ENCODE peak calls at places on chromosomes 12 and 14, in nine cellular contexts. I, W, G, S, H, T, K, A and B are unnamed samples.
A peak's percentile ranks its signal among the peaks of the same experiment; 100 is the strongest.

GRCh38 chr14:23568600-23569310 is 1.2 kb upstream of the AP1G2 start:
- DNase-seq in H (no peak), I (no peak), K (peak; percentile 79), T (no peak), A (no peak), S (no peak), G (no peak), W (no peak), B (no peak)

GRCh38 chr14:23704890-23705289 is 68.7 kb downstream of the DHRS2 start:
- DNase-seq in T (peak; percentile 16), S (no peak), I (no peak), G (no peak), K (peak; percentile 57), A (no peak), H (no peak), W (no peak), B (no peak)

GRCh38 chr14:58787601-58788000 is 149.8 kb downstream of the DACT1 start:
- DNase-seq in H (no peak), T (no peak), A (no peak), G (no peak), I (no peak), W (no peak), K (no peak), S (no peak), B (no peak)

GRCh38 chr12:46266382-46266791 is 2.5 kb downstream of the SLC38A1 start:
- DNase-seq in H (no peak), W (no peak), T (no peak), K (peak; percentile 58), A (peak; percentile 37), S (no peak), I (peak; percentile 58), G (peak; percentile 63), B (no peak)

GRCh38 chr12:78562358-78563205 is 302.0 kb upstream of the SYT1 start:
- DNase-seq in K (peak; percentile 61), W (no peak), I (no peak), G (no peak), T (peak; percentile 37), S (no peak), H (no peak), A (peak; percentile 46), B (peak; percentile 8)

GRCh38 chr12:5031958-5032357 is 11.7 kb upstream of the KCNA5 start:
- DNase-seq in I (no peak), H (no peak), S (no peak), G (no peak), K (no peak), T (no peak), W (no peak), A (no peak), B (no peak)

GRCh38 chr14:95784137-95784536 is 70.2 kb upstream of the TCL1A start:
- DNase-seq in H (no peak), K (peak; percentile 76), S (no peak), G (no peak), I (peak; percentile 11), W (no peak), T (no peak), A (peak; percentile 15), B (peak; percentile 8)

GRCh38 chr14:32998433-32998832 is 59.8 kb downstream of the NPAS3 start:
- DNase-seq in T (no peak), A (peak; percentile 21), H (no peak), G (no peak), I (no peak), K (peak; percentile 69), S (no peak), W (no peak), B (no peak)

GRCh38 chr12:131159660-131160059 is 206.0 kb downstream of the ADGRD1 start:
- DNase-seq in G (no peak), K (peak; percentile 73), I (no peak), T (peak; percentile 18), S (no peak), H (no peak), A (no peak), W (no peak), B (no peak)

GRCh38 chr14:102525213-102526143 is 15.9 kb upstream of the ANKRD9 start:
- DNase-seq in T (peak; percentile 39), K (no peak), S (no peak), I (no peak), A (no peak), G (peak; percentile 63), W (no peak), H (no peak), B (peak; percentile 91)

GRCh38 chr12:26150737-26151450 is 26.1 kb upstream of the BHLHE41 start:
- DNase-seq in K (no peak), G (no peak), H (no peak), A (no peak), T (no peak), W (peak; percentile 35), I (no peak), S (no peak), B (no peak)

GRCh38 chr12:125533434-125534029 is 468.3 kb downstream of the AACS start:
- DNase-seq in A (no peak), I (peak; percentile 70), H (no peak), S (peak; percentile 46), G (peak; percentile 25), T (no peak), K (peak; percentile 90), W (no peak), B (no peak)

GRCh38 chr12:50901685-50902113 is 50.6 kb upstream of the HIGD1C start:
- DNase-seq in S (no peak), G (no peak), K (no peak), W (no peak), I (peak; percentile 77), T (no peak), A (no peak), H (no peak), B (no peak)

GRCh38 chr12:58860788-58861240 is 59.5 kb downstream of the LRIG3 start:
- DNase-seq in W (no peak), I (no peak), T (no peak), K (peak; percentile 75), G (no peak), A (no peak), H (no peak), S (no peak), B (no peak)

GRCh38 chr12:96907681-96908163 is 665 bp downstream of the NEDD1 start:
- DNase-seq in K (peak; percentile 56), G (peak; percentile 14), A (peak; percentile 59), W (no peak), H (peak; percentile 15), T (no peak), S (no peak), I (peak; percentile 30), B (no peak)

GRCh38 chr14:62209287-62209899 is 447.2 kb downstream of the SNAPC1 start:
- DNase-seq in H (no peak), K (no peak), S (no peak), A (peak; percentile 92), T (no peak), W (no peak), G (no peak), I (no peak), B (peak; percentile 14)

GRCh38 chr14:66240112-66240511 is 246.1 kb upstream of the CCDC196 start:
- DNase-seq in S (no peak), G (no peak), K (no peak), I (no peak), A (no peak), T (no peak), W (no peak), H (no peak), B (no peak)

GRCh38 chr12:106179086-106179485 is 40.3 kb upstream of the NUAK1 start:
- DNase-seq in G (no peak), W (no peak), S (no peak), T (no peak), I (no peak), K (no peak), A (no peak), H (no peak), B (no peak)

GRCh38 chr12:25883026-25883928 is 75.2 kb upstream of the RASSF8 start:
- DNase-seq in H (no peak), A (no peak), G (no peak), T (no peak), K (no peak), S (no peak), W (no peak), I (no peak), B (no peak)

DNA sequence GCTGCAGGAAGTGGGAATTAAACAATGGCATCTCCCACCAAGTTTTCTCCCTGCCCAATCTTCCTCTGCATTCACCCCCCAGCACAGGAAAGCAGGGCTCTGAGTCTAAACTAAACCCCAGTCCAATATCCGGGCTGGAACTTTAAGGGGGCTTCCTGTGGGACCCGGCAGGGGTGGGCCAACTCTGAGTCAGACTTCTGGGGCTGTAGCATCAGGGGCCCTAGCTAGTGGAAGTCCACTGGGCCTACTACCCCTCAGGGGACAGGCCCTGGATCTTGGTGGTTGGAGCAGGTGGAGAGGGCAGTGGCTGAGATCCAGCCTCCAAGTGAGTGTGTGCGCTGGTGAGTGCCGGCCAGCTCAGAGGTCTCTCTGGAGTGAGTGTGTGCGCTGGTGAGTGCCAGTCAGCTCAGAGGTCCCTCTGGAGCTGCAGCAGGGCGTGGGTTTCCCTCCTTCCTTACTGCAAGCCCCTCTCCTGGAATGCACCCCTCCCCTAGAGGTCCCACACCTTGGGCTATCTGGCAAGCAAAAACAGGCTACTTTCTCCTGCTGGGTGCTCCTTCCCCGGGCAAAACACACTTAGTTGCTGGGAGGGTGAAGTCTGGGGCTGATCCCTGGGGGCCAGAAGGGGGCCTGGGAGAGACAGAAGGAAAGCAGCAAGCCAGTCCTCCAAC is 5.6 kb upstream of the LHX5 start:
- DNase-seq in W (no peak), T (no peak), I (no peak), H (no peak), K (peak; percentile 76), G (no peak), A (no peak), S (no peak), B (no peak)
- H3K4me3 ChIP-seq in W (no peak overlapping the region), T (no peak overlapping the region), I (no peak overlapping the region), H (no peak overlapping the region), K (peak overlapping the region; percentile 58), G (no peak overlapping the region), A (no peak overlapping the region), S (no peak overlapping the region), B (no peak overlapping the region)

DNA sequence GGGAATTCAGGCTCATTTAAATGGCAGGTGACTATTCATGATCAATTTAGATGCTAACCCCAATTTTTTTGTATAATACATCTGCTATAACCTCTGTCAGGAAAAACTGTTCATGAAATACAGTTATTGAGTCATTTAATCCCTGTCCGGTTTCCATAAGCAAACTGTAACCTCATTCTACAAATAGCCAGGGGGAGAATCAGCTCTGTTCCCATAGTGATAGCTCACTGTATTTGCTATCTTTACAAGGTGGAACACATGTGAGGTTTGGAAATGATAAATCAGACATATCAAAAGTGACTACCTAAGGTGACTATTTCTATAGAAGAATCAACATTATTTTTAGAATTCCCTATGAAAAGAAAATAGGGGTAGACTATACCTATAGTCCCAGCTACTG is 38.6 kb upstream of the VPS33A start:
- DNase-seq in S (no peak), A (no peak), I (no peak), G (no peak), H (no peak), T (no peak), K (no peak), W (no peak), B (no peak)
- H3K36me3 ChIP-seq in S (peaks cover 93% of the 10 kb centered on the region), A (peaks cover 28% of the 10 kb centered on the region), I (peaks cover 28% of the 10 kb centered on the region), G (no peaks in the 10 kb centered on the region), H (peaks cover 3% of the 10 kb centered on the region), T (no peaks in the 10 kb centered on the region), K (no peaks in the 10 kb centered on the region), W (no peaks in the 10 kb centered on the region), B (peaks cover 9% of the 10 kb centered on the region)

GRCh38 chr12:2294651-2295475 is 242.1 kb downstream of the CACNA1C start:
- DNase-seq in K (no peak), A (no peak), I (no peak), H (no peak), S (no peak), T (no peak), W (no peak), G (peak; percentile 25), B (no peak)
- TF ChIP-seq POLR2AphosphoS5 in K (no peak), A (no peak), I (no peak), H (no peak), S (no peak), T (no peak), W (no peak), G (no peak), B (no peak)

GRCh38 chr12:92403210-92404175 is 257.8 kb upstream of the BTG1 start:
- DNase-seq in K (no peak), S (no peak), I (peak; percentile 79), T (no peak), W (no peak), G (peak; percentile 36), H (no peak), A (no peak), B (no peak)
- H3K4me3 ChIP-seq in K (no peak overlapping the region), S (no peak overlapping the region), I (no peak overlapping the region), T (no peak overlapping the region), W (no peak overlapping the region), G (no peak overlapping the region), H (no peak overlapping the region), A (no peak overlapping the region), B (no peak overlapping the region)